ENCODE peak calls at places on chromosome 5, in six cellular contexts. B, F, Z, J, U and O are unnamed samples.

GRCh38 chr5:122870219-122870856 is 24.9 kb downstream of the SNX24 start:
- DNase-seq in B (peak; percentile 20), F (no peak), Z (peak; percentile 64), J (no peak), U (no peak), O (no peak)

GRCh38 chr5:133238426-133239205 is 186.8 kb downstream of the HSPA4 start:
- DNase-seq in B (no peak), F (no peak), Z (no peak), J (no peak), U (no peak), O (no peak)

GRCh38 chr5:77367733-77368132 is 124.4 kb downstream of the WDR41 start:
- DNase-seq in B (peak; percentile 4), F (no peak), Z (peak; percentile 53), J (no peak), U (no peak), O (peak; percentile 75)

GRCh38 chr5:6710551-6711318 is 2.5 kb upstream of the TENT4A start:
- DNase-seq in B (no peak), F (no peak), Z (no peak), J (no peak), U (no peak), O (no peak)

GRCh38 chr5:107470007-107470582 is 200.6 kb downstream of the EFNA5 start:
- DNase-seq in B (no peak), F (no peak), Z (no peak), J (no peak), U (no peak), O (peak; percentile 54)

GRCh38 chr5:59246470-59247250 is 646.9 kb downstream of the PDE4D start:
- DNase-seq in B (peak; percentile 74), F (no peak), Z (peak; percentile 41), J (no peak), U (no peak), O (no peak)

GRCh38 chr5:55427157-55427556 is 107.6 kb downstream of the PLPP1 start:
- DNase-seq in B (peak; percentile 89), F (no peak), Z (peak; percentile 76), J (no peak), U (peak; percentile 71), O (peak; percentile 68)

GRCh38 chr5:112240011-112240410 is 179.1 kb downstream of the EPB41L4A start:
- DNase-seq in B (peak; percentile 3), F (no peak), Z (no peak), J (no peak), U (no peak), O (no peak)

GRCh38 chr5:99033014-99033931 is 104.5 kb upstream of the CHD1 start:
- DNase-seq in B (peak; percentile 36), F (peak; percentile 34), Z (peak; percentile 21), J (no peak), U (no peak), O (no peak)

GRCh38 chr5:131389096-131389868 is 125.4 kb downstream of the CDC42SE2 start:
- DNase-seq in B (no peak), F (no peak), Z (no peak), J (no peak), U (no peak), O (no peak)

GRCh38 chr5:39274388-39275085 is 55.2 kb upstream of the FYB1 start:
- DNase-seq in B (peak; percentile 17), F (peak; percentile 40), Z (peak; percentile 12), J (no peak), U (no peak), O (no peak)

GRCh38 chr5:66015296-66015960 is 89.1 kb downstream of the ERBIN start:
- DNase-seq in B (peak; percentile 28), F (no peak), Z (peak; percentile 13), J (no peak), U (no peak), O (no peak)

GRCh38 chr5:134403951-134404350 is 7.7 kb downstream of the CDKN2AIPNL start:
- DNase-seq in B (no peak), F (no peak), Z (no peak), J (no peak), U (no peak), O (no peak)

GRCh38 chr5:152505442-152506042 is 100.5 kb upstream of the NMUR2 start:
- DNase-seq in B (peak; percentile 64), F (peak; percentile 70), Z (peak; percentile 63), J (no peak), U (peak; percentile 87), O (peak; percentile 46)

GRCh38 chr5:20601678-20602100 is 613.7 kb upstream of the CDH18 start:
- DNase-seq in B (peak; percentile 33), F (no peak), Z (peak; percentile 61), J (no peak), U (no peak), O (peak; percentile 1)

GRCh38 chr5:142826741-142827492 is 56.7 kb downstream of the ARHGAP26 start:
- DNase-seq in B (peak; percentile 59), F (no peak), Z (peak; percentile 77), J (no peak), U (no peak), O (peak; percentile 62)

GRCh38 chr5:43839218-43839617 is 236.2 kb downstream of the NNT start:
- DNase-seq in B (peak; percentile 98), F (no peak), Z (peak; percentile 24), J (no peak), U (no peak), O (peak; percentile 53)

GRCh38 chr5:147558826-147559225 is 49.0 kb upstream of the DPYSL3 start:
- DNase-seq in B (peak; percentile 86), F (peak; percentile 35), Z (peak; percentile 87), J (no peak), U (peak; percentile 29), O (peak; percentile 68)

GRCh38 chr5:172714491-172715420 is 56.2 kb downstream of the DUSP1 start:
- DNase-seq in B (peak; percentile 61), F (peak; percentile 18), Z (peak; percentile 79), J (peak; percentile 45), U (peak; percentile 82), O (peak; percentile 76)

GRCh38 chr5:35880166-35880565 is 23.5 kb downstream of the IL7R start:
- DNase-seq in B (no peak), F (no peak), Z (no peak), J (no peak), U (no peak), O (no peak)

GRCh38 chr5:131242728-131243255 is 21.1 kb upstream of the CDC42SE2 start:
- DNase-seq in B (peak; percentile 89), F (no peak), Z (peak; percentile 90), J (no peak), U (no peak), O (peak; percentile 89)

GRCh38 chr5:159262472-159262858 is 625 bp upstream of the UBLCP1 start:
- DNase-seq in B (no peak), F (no peak), Z (peak; percentile 13), J (no peak), U (no peak), O (no peak)

GRCh38 chr5:157352756-157353340 is 86.9 kb downstream of the CYFIP2 start:
- DNase-seq in B (no peak), F (no peak), Z (no peak), J (no peak), U (no peak), O (no peak)

GRCh38 chr5:72244862-72245371 is 75.1 kb downstream of the MRPS27 start:
- DNase-seq in B (peak; percentile 66), F (peak; percentile 41), Z (peak; percentile 81), J (no peak), U (peak; percentile 55), O (peak; percentile 56)

GRCh38 chr5:59322887-59323286 is 570.6 kb downstream of the PDE4D start:
- DNase-seq in B (no peak), F (no peak), Z (no peak), J (no peak), U (no peak), O (no peak)

GRCh38 chr5:77239126-77239741 is 28.8 kb downstream of the PDE8B start:
- DNase-seq in B (peak; percentile 42), F (peak; percentile 23), Z (peak; percentile 55), J (no peak), U (no peak), O (peak; percentile 34)

GRCh38 chr5:142798099-142798768 is 28.1 kb downstream of the ARHGAP26 start:
- DNase-seq in B (no peak), F (no peak), Z (no peak), J (peak; percentile 32), U (no peak), O (no peak)

GRCh38 chr5:178201927-178202235 is 2.5 kb upstream of the HNRNPAB start:
- DNase-seq in B (no peak), F (no peak), Z (no peak), J (no peak), U (no peak), O (no peak)

GRCh38 chr5:43514471-43514815 is 505 bp downstream of the C5orf34 start:
- DNase-seq in B (peak; percentile 75), F (no peak), Z (peak; percentile 83), J (no peak), U (no peak), O (peak; percentile 78)

GRCh38 chr5:71922584-71923106 is 184.6 kb upstream of the MAP1B start:
- DNase-seq in B (no peak), F (no peak), Z (peak; percentile 91), J (no peak), U (no peak), O (peak; percentile 88)

GRCh38 chr5:80266566-80266965 is 10.7 kb upstream of the SERINC5 start:
- DNase-seq in B (no peak), F (no peak), Z (no peak), J (no peak), U (no peak), O (no peak)

GRCh38 chr5:40405230-40405629 is 274.5 kb upstream of the PTGER4 start:
- DNase-seq in B (peak; percentile 28), F (no peak), Z (peak; percentile 82), J (no peak), U (no peak), O (peak; percentile 48)

GRCh38 chr5:74085186-74085585 is 459.2 kb downstream of the ARHGEF28 start:
- DNase-seq in B (no peak), F (no peak), Z (no peak), J (no peak), U (no peak), O (no peak)

GRCh38 chr5:139901251-139901575 is 105.6 kb downstream of the PSD2 start:
- DNase-seq in B (no peak), F (no peak), Z (no peak), J (no peak), U (no peak), O (no peak)

GRCh38 chr5:156473271-156473935 is 146.4 kb downstream of the SGCD start:
- DNase-seq in B (peak; percentile 73), F (no peak), Z (no peak), J (no peak), U (no peak), O (peak; percentile 11)

GRCh38 chr5:145362261-145362660 is 472.9 kb downstream of the PRELID2 start:
- DNase-seq in B (peak; percentile 54), F (no peak), Z (peak; percentile 91), J (no peak), U (no peak), O (peak; percentile 83)